ENCODE peak calls at places on chromosomes 12 and 14, in eight cellular contexts. R is OCI-LY7; Y is hypothalamus; A is stimulated activated CD4-positive, alpha-beta T cell treated with anti-CD3 and anti-CD28 coated beads, TNF-alpha, amount 100 ng/mL, for 48 hours; M is lower lobe of right lung; E is midbrain; V is neural crest cell; W is stimulated activated CD8-positive, alpha-beta memory T cell treated with anti-CD3 and anti-CD28 coated beads, Interleukin-15, amount 100 ng/mL, for 4 hours. F is an unnamed sample.
A peak's percentile ranks its signal among the peaks of the same experiment; 100 is the strongest.

GRCh38 chr14:37592288-37593274 is 2.5 kb downstream of the FOXA1 start:
- DNase-seq in V (no peak), E (no peak), W (no peak), M (no peak), A (no peak), R (no peak), Y (no peak), F (no peak)

GRCh38 chr14:105092912-105093425 is 27.7 kb upstream of the GPR132 start:
- DNase-seq in Y (no peak), V (no peak), R (no peak), W (peak; percentile 46), M (peak; percentile 78), A (no peak), E (no peak), F (peak; percentile 96)

GRCh38 chr12:121800694-121801600 is 2.9 kb upstream of the SETD1B start:
- DNase-seq in M (peak; percentile 88), W (peak; percentile 39), R (peak; percentile 66), Y (peak; percentile 64), E (peak; percentile 73), A (no peak), V (peak; percentile 57), F (peak; percentile 74)

GRCh38 chr14:89661392-89661791 is 244.4 kb upstream of the FOXN3 start:
- DNase-seq in A (no peak), M (no peak), Y (no peak), W (no peak), V (no peak), R (no peak), E (no peak), F (no peak)

GRCh38 chr14:32259368-32260013 is 56.4 kb upstream of the RNU6-8 start:
- DNase-seq in R (no peak), V (no peak), Y (no peak), M (no peak), W (no peak), A (no peak), E (no peak), F (peak; percentile 25)

GRCh38 chr14:85527458-85527857 is 2.5 kb upstream of the FLRT2 start:
- DNase-seq in M (no peak), R (no peak), Y (no peak), W (no peak), A (no peak), E (no peak), V (no peak), F (no peak)

GRCh38 chr14:101500681-101501080 is 60.6 kb upstream of the DIO3 start:
- DNase-seq in W (no peak), Y (no peak), V (no peak), R (no peak), A (no peak), M (no peak), E (no peak), F (no peak)

GRCh38 chr14:91415794-91416743 is 1.6 kb downstream of the CCDC88C start:
- DNase-seq in M (no peak), W (no peak), E (no peak), R (peak; percentile 90), A (peak; percentile 68), V (no peak), Y (no peak), F (no peak)

GRCh38 chr12:53485955-53486729 is 13.1 kb downstream of the MAP3K12 start:
- DNase-seq in R (no peak), Y (no peak), E (no peak), V (no peak), W (no peak), A (no peak), M (no peak), F (no peak)

GRCh38 chr12:121803861-121804416 is at the start of gene SETD1B:
- DNase-seq in Y (peak; percentile 25), E (peak; percentile 39), R (peak; percentile 79), V (no peak), A (no peak), W (no peak), M (peak; percentile 77), F (peak; percentile 44)

GRCh38 chr12:6539276-6540134 is 5.2 kb downstream of the GAPDH start:
- DNase-seq in M (no peak), E (no peak), W (no peak), R (peak; percentile 19), A (no peak), V (no peak), Y (no peak), F (no peak)